ENCODE peak calls at places on chromosome 2, in nine cellular contexts. T is CD8-positive, alpha-beta T cell; P is neural progenitor cell; Q is Calu3; V is BJ; H is stomach; G is OCI-LY7; X is Caco-2; J is activated CD8-positive, alpha-beta T cell treated with anti-CD3 and anti-CD28 coated beads for 36 hours. W is an unnamed sample.

GRCh38 chr2:119319593-119319992 is 47.0 kb downstream of the C2orf76 start:
- DNase-seq in T (no peak), P (no peak), Q (no peak), V (no peak), H (no peak), G (no peak), X (no peak), J (no peak), W (no peak)

GRCh38 chr2:130865401-130865800 is 28.7 kb downstream of the ARHGEF4 start:
- DNase-seq in T (no peak), P (peak; percentile 65), Q (no peak), V (no peak), H (no peak), G (no peak), X (no peak), J (no peak), W (no peak)

GRCh38 chr2:128489580-128490273 is 171.1 kb upstream of the HS6ST1 start:
- DNase-seq in T (no peak), P (no peak), Q (peak; percentile 74), V (no peak), H (peak; percentile 25), G (no peak), X (no peak), J (no peak), W (no peak)

GRCh38 chr2:147660680-147661079 is 184.1 kb upstream of the ACVR2A start:
- DNase-seq in T (no peak), P (no peak), Q (no peak), V (no peak), H (no peak), G (no peak), X (no peak), J (no peak), W (no peak)

GRCh38 chr2:108133457-108133856 is 106.3 kb upstream of the SULT1C3 start:
- DNase-seq in T (no peak), P (no peak), Q (no peak), V (no peak), H (no peak), G (no peak), X (no peak), J (no peak), W (no peak)

GRCh38 chr2:220077488-220077887 is 450.1 kb downstream of the SLC4A3 start:
- DNase-seq in T (no peak), P (peak; percentile 68), Q (no peak), V (peak; percentile 34), H (no peak), G (no peak), X (peak; percentile 7), J (no peak), W (no peak)

GRCh38 chr2:217858519-217859466 is 144.0 kb downstream of the TNS1 start:
- DNase-seq in T (no peak), P (peak; percentile 75), Q (no peak), V (peak; percentile 85), H (peak; percentile 55), G (no peak), X (peak; percentile 42), J (no peak), W (no peak)

GRCh38 chr2:61910603-61911002 is 5.1 kb downstream of the COMMD1 start:
- DNase-seq in T (no peak), P (peak; percentile 31), Q (peak; percentile 24), V (no peak), H (no peak), G (peak; percentile 15), X (peak; percentile 42), J (no peak), W (no peak)

GRCh38 chr2:166632616-166633015 is 138.6 kb upstream of the SCN7A start:
- DNase-seq in T (no peak), P (no peak), Q (peak; percentile 48), V (peak; percentile 42), H (no peak), G (no peak), X (no peak), J (no peak), W (no peak)

GRCh38 chr2:37779611-37780010 is 108.2 kb upstream of the CDC42EP3 start:
- DNase-seq in T (no peak), P (no peak), Q (no peak), V (no peak), H (no peak), G (no peak), X (no peak), J (no peak), W (no peak)

DNA sequence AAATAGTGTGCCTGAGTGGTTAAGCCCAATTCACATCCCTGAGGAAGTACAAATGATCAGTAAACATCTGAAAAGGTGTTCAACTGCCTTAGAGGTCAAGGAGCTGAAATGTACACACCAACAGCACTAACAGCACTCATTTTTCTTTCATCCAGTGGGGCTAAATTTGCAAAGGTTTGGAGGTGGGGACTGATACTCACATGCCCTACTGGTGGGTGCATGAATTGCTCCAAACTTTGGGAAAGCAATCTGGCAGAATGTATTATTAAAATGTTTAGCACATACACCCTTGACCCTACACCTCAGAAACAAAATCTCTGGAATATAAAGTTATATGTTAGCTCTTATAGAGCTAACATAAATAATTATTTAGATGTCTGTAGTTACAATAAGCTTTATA is 19.0 kb upstream of the FAM178B start:
- DNase-seq in T (no peak), P (no peak), Q (peak; percentile 20), V (no peak), H (no peak), G (peak; percentile 30), X (peak; percentile 44), J (peak; percentile 9), W (no peak)
- TF ChIP-seq CTCF in T (no peak), P (peak; percentile 55), Q (peak; percentile 26), V (peak; percentile 39), H (peak; percentile 25), G (peak; percentile 60), X (peak; percentile 40), J (no peak), W (peak; percentile 23)

GRCh38 chr2:36352711-36353110 is 2.9 kb upstream of the CRIM1 start:
- DNase-seq in T (no peak), P (no peak), Q (no peak), V (no peak), H (no peak), G (peak; percentile 19), X (peak; percentile 43), J (no peak), W (no peak)
- TF ChIP-seq CTCF in T (no peak), P (no peak), Q (no peak), V (no peak), H (no peak), G (peak; percentile 42), X (no peak), J (no peak), W (no peak)

GRCh38 chr2:96739633-96740428 is at the start of gene LMAN2L:
- DNase-seq in T (peak; percentile 92), P (peak; percentile 99), Q (peak; percentile 97), V (peak; percentile 91), H (peak; percentile 98), G (peak; percentile 98), X (peak; percentile 97), J (peak; percentile 100), W (peak; percentile 98)
- TF ChIP-seq CTCF in T (no peak), P (peak; percentile 10), Q (no peak), V (peak; percentile 26), H (no peak), G (no peak), X (no peak), J (no peak), W (no peak)

GRCh38 chr2:236503100-236503499 is 66.5 kb upstream of the ACKR3 start:
- DNase-seq in T (no peak), P (peak; percentile 17), Q (no peak), V (no peak), H (no peak), G (peak; percentile 21), X (no peak), J (no peak), W (no peak)
- TF ChIP-seq CTCF in T (no peak), P (peak; percentile 32), Q (no peak), V (peak; percentile 18), H (no peak), G (peak; percentile 44), X (no peak), J (no peak), W (peak; percentile 12)

GRCh38 chr2:81872043-81872442 is 1567.5 kb upstream of the LRRTM1 start:
- DNase-seq in T (no peak), P (no peak), Q (no peak), V (no peak), H (peak; percentile 25), G (no peak), X (no peak), J (no peak), W (no peak)
- TF ChIP-seq CTCF in T (no peak), P (no peak), Q (no peak), V (no peak), H (no peak), G (no peak), X (no peak), J (no peak), W (no peak)

GRCh38 chr2:20049631-20050030 is 1.8 kb downstream of the LAPTM4A start:
- DNase-seq in T (no peak), P (peak; percentile 58), Q (no peak), V (no peak), H (no peak), G (peak; percentile 39), X (no peak), J (no peak), W (peak; percentile 46)

GRCh38 chr2:20052229-20052871 is 922 bp upstream of the LAPTM4A start:
- DNase-seq in T (no peak), P (no peak), Q (no peak), V (no peak), H (no peak), G (no peak), X (peak; percentile 25), J (no peak), W (no peak)

GRCh38 chr2:20050104-20050711 is 1.2 kb downstream of the LAPTM4A start:
- DNase-seq in T (no peak), P (no peak), Q (no peak), V (no peak), H (no peak), G (peak; percentile 59), X (no peak), J (peak; percentile 65), W (peak; percentile 72)

GRCh38 chr2:20051518-20052228 is at the start of gene LAPTM4A:
- DNase-seq in T (peak; percentile 96), P (peak; percentile 100), Q (peak; percentile 96), V (peak; percentile 99), H (peak; percentile 99), G (peak; percentile 99), X (peak; percentile 98), J (peak; percentile 98), W (peak; percentile 99)

GRCh38 chr2:20050712-20051517 is 513 bp downstream of the LAPTM4A start:
- DNase-seq in T (no peak), P (peak; percentile 87), Q (peak; percentile 46), V (no peak), H (peak; percentile 41), G (peak; percentile 77), X (peak; percentile 70), J (peak; percentile 49), W (no peak)
- TF ChIP-seq CTCF in T (no peak), P (peak; percentile 36), Q (no peak), V (peak; percentile 42), H (no peak), G (peak; percentile 64), X (no peak), J (no peak), W (no peak)